ENCODE peak calls at places on chromosome 18, in four cellular contexts. M is heart right ventricle; Y is tibial artery; H is CD4-positive, alpha-beta T cell. Q is an unnamed sample.

GRCh38 chr18:11807233-11807632 is 44.0 kb upstream of the CHMP1B start:
- DNase-seq in M (no peak), Y (no peak), H (no peak), Q (no peak)

GRCh38 chr18:44437603-44438002 is 243.1 kb upstream of the SETBP1 start:
- DNase-seq in M (no peak), Y (no peak), H (no peak), Q (no peak)

GRCh38 chr18:57984490-57985109 is 59.4 kb upstream of the NEDD4L start:
- DNase-seq in M (no peak), Y (no peak), H (no peak), Q (no peak)

GRCh38 chr18:74515620-74516231 is 18.6 kb upstream of the CNDP1 start:
- DNase-seq in M (no peak), Y (no peak), H (no peak), Q (no peak)

GRCh38 chr18:8556424-8556823 is 52.8 kb upstream of the RAB12 start:
- DNase-seq in M (no peak), Y (no peak), H (no peak), Q (no peak)

GRCh38 chr18:7789853-7790552 is 222.9 kb downstream of the PTPRM start:
- DNase-seq in M (no peak), Y (no peak), H (no peak), Q (no peak)

GRCh38 chr18:79458131-79458838 is 62.6 kb downstream of the NFATC1 start:
- DNase-seq in M (peak; percentile 80), Y (peak; percentile 78), H (no peak), Q (peak; percentile 74)

GRCh38 chr18:47032945-47033344 is 2.5 kb downstream of the ELOA2 start:
- DNase-seq in M (no peak), Y (no peak), H (no peak), Q (no peak)

GRCh38 chr18:48566588-48566987 is 27.8 kb downstream of the CTIF start:
- DNase-seq in M (no peak), Y (no peak), H (no peak), Q (no peak)

GRCh38 chr18:67600181-67600631 is 83.7 kb upstream of the DSEL start:
- DNase-seq in M (no peak), Y (no peak), H (no peak), Q (no peak)

GRCh38 chr18:2905802-2906521 is 59.2 kb downstream of the EMILIN2 start:
- DNase-seq in M (peak; percentile 81), Y (peak; percentile 63), H (peak; percentile 18), Q (peak; percentile 75)

GRCh38 chr18:9637036-9637767 is 22.8 kb upstream of the PPP4R1 start:
- DNase-seq in M (no peak), Y (no peak), H (no peak), Q (no peak)

GRCh38 chr18:43596106-43596712 is 318.9 kb upstream of the SYT4 start:
- DNase-seq in M (no peak), Y (no peak), H (no peak), Q (no peak)

GRCh38 chr18:8847066-8847755 is 141.9 kb downstream of the MTCL1 start:
- DNase-seq in M (no peak), Y (no peak), H (no peak), Q (no peak)

GRCh38 chr18:44946529-44947113 is 265.9 kb downstream of the SETBP1 start:
- DNase-seq in M (no peak), Y (no peak), H (no peak), Q (no peak)

GRCh38 chr18:6934859-6935258 is 182.7 kb downstream of the LAMA1 start:
- DNase-seq in M (no peak), Y (no peak), H (no peak), Q (no peak)

GRCh38 chr18:45993441-45993840 is 26.3 kb upstream of the EPG5 start:
- DNase-seq in M (no peak), Y (no peak), H (no peak), Q (no peak)

GRCh38 chr18:78955066-78955465 is 24.6 kb upstream of the SALL3 start:
- DNase-seq in M (no peak), Y (no peak), H (no peak), Q (no peak)

GRCh38 chr18:79493801-79494211 is 98.1 kb downstream of the NFATC1 start:
- DNase-seq in M (no peak), Y (peak; percentile 16), H (no peak), Q (no peak)

GRCh38 chr18:61892683-61893303 is at the start of gene RNF152:
- DNase-seq in M (peak; percentile 44), Y (peak; percentile 30), H (peak; percentile 16), Q (peak; percentile 23)

GRCh38 chr18:63736856-63737255 is 34.1 kb downstream of the SERPINB11 start:
- DNase-seq in M (no peak), Y (no peak), H (no peak), Q (no peak)

GRCh38 chr18:34697891-34698290 is 12.2 kb upstream of the DTNA start:
- DNase-seq in M (no peak), Y (no peak), H (no peak), Q (no peak)

GRCh38 chr18:46771141-46771540 is 14.3 kb upstream of the ST8SIA5 start:
- DNase-seq in M (no peak), Y (no peak), H (no peak), Q (no peak)

GRCh38 chr18:58216071-58216471 is 172.0 kb downstream of the NEDD4L start:
- DNase-seq in M (no peak), Y (no peak), H (no peak), Q (no peak)

GRCh38 chr18:57581301-57581934 is 5.1 kb downstream of the FECH start:
- DNase-seq in M (peak; percentile 9), Y (peak; percentile 41), H (no peak), Q (no peak)

DNA sequence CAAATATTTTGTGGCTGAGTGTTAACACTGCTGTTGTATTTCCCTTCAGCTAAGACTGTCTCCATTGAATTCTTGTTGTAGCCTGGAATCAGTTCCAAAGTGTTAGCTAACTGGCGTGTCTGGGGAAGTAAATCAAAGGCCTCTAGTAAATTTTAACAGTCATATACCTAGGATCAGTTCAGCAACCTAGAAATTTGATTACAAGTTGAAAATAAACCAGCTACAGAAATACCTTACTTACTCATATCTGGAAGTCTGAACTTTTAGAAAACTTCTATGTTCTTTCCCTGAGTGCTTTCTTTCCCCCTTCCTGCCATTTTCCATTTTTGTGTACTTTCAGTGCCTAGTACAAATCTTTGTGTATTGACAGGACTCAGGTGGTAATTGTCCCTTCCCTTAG is 396.7 kb upstream of the DCC start:
- DNase-seq in M (no peak), Y (no peak), H (no peak), Q (no peak)
- H3K9me3 ChIP-seq in M (no peaks in the 10 kb centered on the region), Y (no peaks in the 10 kb centered on the region), H (no peaks in the 10 kb centered on the region), Q (no peaks in the 10 kb centered on the region)

GRCh38 chr18:71038196-71038595 is 749.4 kb downstream of the SOCS6 start:
- DNase-seq in M (no peak), Y (no peak), H (no peak), Q (no peak)
- H3K9me3 ChIP-seq in M (no peaks in the 10 kb centered on the region), Y (no peaks in the 10 kb centered on the region), H (no peaks in the 10 kb centered on the region), Q (no peaks in the 10 kb centered on the region)

GRCh38 chr18:1498216-1498615 is 593.5 kb downstream of the ADCYAP1 start:
- DNase-seq in M (no peak), Y (no peak), H (no peak), Q (no peak)
- H3K9me3 ChIP-seq in M (no peaks in the 10 kb centered on the region), Y (no peaks in the 10 kb centered on the region), H (no peaks in the 10 kb centered on the region), Q (peaks cover 3% of the 10 kb centered on the region)

GRCh38 chr18:52190630-52191029 is 149.4 kb upstream of the DCC start:
- DNase-seq in M (no peak), Y (no peak), H (no peak), Q (no peak)
- H3K9me3 ChIP-seq in M (no peaks in the 10 kb centered on the region), Y (no peaks in the 10 kb centered on the region), H (no peaks in the 10 kb centered on the region), Q (no peaks in the 10 kb centered on the region)

DNA sequence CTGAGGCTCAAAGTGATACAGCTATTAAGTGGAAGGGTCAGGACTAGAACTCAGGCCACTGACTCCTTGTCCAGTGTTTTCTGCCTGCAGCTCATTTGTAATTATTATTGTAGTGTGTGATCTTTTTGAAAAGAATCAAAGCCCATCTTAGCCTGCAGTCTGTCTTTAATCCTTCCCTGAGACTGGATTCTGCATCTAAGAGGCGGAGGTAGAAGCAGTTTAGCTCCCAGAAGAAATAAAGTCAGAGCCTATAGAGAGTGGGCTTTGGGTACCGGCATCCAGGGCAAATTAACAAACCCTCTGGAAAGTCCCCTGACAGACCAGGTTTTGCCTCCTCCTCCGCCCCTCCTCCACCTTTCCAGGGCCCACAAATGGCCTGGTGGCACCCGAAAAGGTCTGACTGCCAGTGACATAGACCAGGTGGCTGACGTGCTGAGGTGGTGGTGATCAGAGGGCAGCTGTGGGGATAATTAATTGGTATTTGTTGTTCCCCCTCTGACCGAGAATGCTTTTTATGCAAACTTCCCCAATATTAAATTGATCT is 2.2 kb upstream of the RAX start:
- DNase-seq in M (no peak), Y (no peak), H (no peak), Q (no peak)
- H3K9me3 ChIP-seq in M (no peaks in the 10 kb centered on the region), Y (no peaks in the 10 kb centered on the region), H (no peaks in the 10 kb centered on the region), Q (no peaks in the 10 kb centered on the region)

DNA sequence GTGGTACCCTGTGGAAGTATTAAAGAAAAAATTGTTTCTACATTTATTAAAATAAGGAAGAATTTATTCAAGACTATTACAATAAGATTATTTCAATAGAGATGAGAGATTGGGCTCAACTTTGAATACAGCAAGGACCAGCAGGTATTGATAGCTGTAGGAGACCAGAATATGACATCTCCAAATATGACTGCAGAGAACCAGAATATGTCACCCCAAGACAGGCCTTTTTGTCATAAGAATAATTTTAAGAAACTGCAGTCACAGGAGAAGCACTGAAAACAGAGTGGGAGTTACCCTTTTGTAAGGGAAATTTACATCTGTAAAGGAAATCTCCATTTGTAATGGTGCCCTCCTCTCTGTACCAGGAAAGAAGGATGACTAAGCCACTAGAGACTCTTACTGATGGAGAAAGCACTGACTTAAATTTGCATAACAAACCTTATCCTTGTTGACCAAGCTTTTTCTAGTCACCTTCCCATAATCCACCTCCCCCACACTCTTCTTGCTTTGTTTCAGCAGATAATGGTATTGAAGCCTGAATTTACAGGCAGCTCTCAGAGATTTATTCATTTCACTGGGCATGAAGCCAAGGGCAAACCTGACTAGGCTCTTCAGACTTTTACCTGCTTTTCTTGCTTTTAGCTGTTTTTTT is 145.1 kb upstream of the RMP24 start:
- DNase-seq in M (no peak), Y (no peak), H (no peak), Q (no peak)
- H3K9me3 ChIP-seq in M (peaks cover 12% of the 10 kb centered on the region), Y (no peaks in the 10 kb centered on the region), H (peaks cover 6% of the 10 kb centered on the region), Q (no peaks in the 10 kb centered on the region)